ENCODE peak calls at places on chromosome 15, in five cellular contexts. Z, G, Y, T and O are unnamed samples.
A peak's percentile ranks its signal among the peaks of the same experiment; 100 is the strongest.

GRCh38 chr15:29518442-29518841 is 248.8 kb upstream of the NSMCE3 start:
- DNase-seq in T (no peak), Y (no peak), G (no peak), Z (peak; percentile 12), O (no peak)

GRCh38 chr15:78306176-78306774 is 6.9 kb upstream of the SKIC8 start:
- DNase-seq in T (no peak), G (no peak), Y (no peak), Z (no peak), O (no peak)

GRCh38 chr15:38589502-38589901 is 24.9 kb upstream of the RASGRP1 start:
- DNase-seq in Z (no peak), G (no peak), Y (no peak), T (no peak), O (no peak)

GRCh38 chr15:40878785-40879184 is 4.8 kb upstream of the RHOV start:
- DNase-seq in G (no peak), T (no peak), Z (no peak), Y (peak; percentile 41), O (no peak)

GRCh38 chr15:60095711-60096110 is 91.6 kb downstream of the FOXB1 start:
- DNase-seq in Z (no peak), T (no peak), G (no peak), Y (no peak), O (no peak)

GRCh38 chr15:89665449-89666146 is 10.3 kb upstream of the KIF7 start:
- DNase-seq in Z (peak; percentile 36), Y (peak; percentile 36), G (no peak), T (no peak), O (no peak)

GRCh38 chr15:81338422-81339007 is 14.6 kb upstream of the STARD5 start:
- DNase-seq in Y (no peak), T (no peak), Z (peak; percentile 86), G (no peak), O (no peak)

GRCh38 chr15:47618216-47618615 is 99.1 kb upstream of the SEMA6D start:
- DNase-seq in Z (no peak), Y (no peak), G (no peak), T (no peak), O (no peak)

GRCh38 chr15:88529021-88529630 is 17.4 kb downstream of the DET1 start:
- DNase-seq in T (no peak), Y (no peak), G (no peak), Z (no peak), O (no peak)

GRCh38 chr15:70955151-70955550 is 62.5 kb downstream of the LRRC49 start:
- DNase-seq in Z (no peak), G (no peak), Y (no peak), T (no peak), O (no peak)

GRCh38 chr15:99438222-99438592 is 127.6 kb upstream of the MEF2A start:
- DNase-seq in Z (no peak), T (no peak), Y (no peak), G (no peak), O (no peak)